ENCODE peak calls at places on chromosome 4, in five cellular contexts. V is GM23248, O is psoas muscle, K is sigmoid colon, S is endothelial cell of umbilical vein. Y is an unnamed sample.

GRCh38 chr4:3789587-3789986 is 23.4 kb downstream of the ADRA2C start:
- DNase-seq in V (no peak), O (no peak), K (no peak), S (no peak), Y (no peak)

GRCh38 chr4:118821590-118822293 is 14.2 kb downstream of the SEC24D start:
- DNase-seq in V (peak; percentile 55), O (no peak), K (no peak), S (no peak), Y (no peak)

GRCh38 chr4:102642571-102643298 is 118.0 kb downstream of the MANBA start:
- DNase-seq in V (peak; percentile 70), O (no peak), K (no peak), S (no peak), Y (no peak)

GRCh38 chr4:87525636-87526035 is 3.5 kb downstream of the SPARCL1 start:
- DNase-seq in V (no peak), O (no peak), K (peak; percentile 75), S (no peak), Y (no peak)

GRCh38 chr4:177250056-177250696 is 59.5 kb upstream of the NEIL3 start:
- DNase-seq in V (peak; percentile 79), O (peak; percentile 56), K (no peak), S (peak; percentile 65), Y (peak; percentile 69)

GRCh38 chr4:119559044-119559647 is 69.5 kb downstream of the PDE5A start:
- DNase-seq in V (peak; percentile 74), O (no peak), K (no peak), S (peak; percentile 61), Y (no peak)

GRCh38 chr4:98794565-98795205 is 134.2 kb downstream of the EIF4E start:
- DNase-seq in V (peak; percentile 70), O (no peak), K (no peak), S (no peak), Y (no peak)

GRCh38 chr4:21476753-21477152 is 471.8 kb downstream of the KCNIP4 start:
- DNase-seq in V (peak; percentile 19), O (no peak), K (no peak), S (peak; percentile 20), Y (no peak)

GRCh38 chr4:6568689-6569332 is 6.2 kb upstream of the MAN2B2 start:
- DNase-seq in V (peak; percentile 70), O (no peak), K (no peak), S (no peak), Y (no peak)

GRCh38 chr4:183831689-183832088 is 73.4 kb upstream of the STOX2 start:
- DNase-seq in V (no peak), O (no peak), K (no peak), S (no peak), Y (no peak)

GRCh38 chr4:8228319-8229250 is 29.5 kb downstream of the SH3TC1 start:
- DNase-seq in V (peak; percentile 90), O (peak; percentile 84), K (peak; percentile 86), S (peak; percentile 88), Y (no peak)

GRCh38 chr4:158068063-158068462 is 104.8 kb downstream of the GASK1B start:
- DNase-seq in V (peak; percentile 23), O (no peak), K (no peak), S (peak; percentile 48), Y (no peak)

GRCh38 chr4:164771088-164771487 is 17.2 kb downstream of the SMIM31 start:
- DNase-seq in V (peak; percentile 69), O (no peak), K (no peak), S (no peak), Y (no peak)

GRCh38 chr4:95124906-95125504 is 367.2 kb downstream of the BMPR1B start:
- DNase-seq in V (peak; percentile 82), O (no peak), K (no peak), S (peak; percentile 68), Y (no peak)
- H3K4me3 ChIP-seq in V (no peak overlapping the region), O (no peak overlapping the region), K (no peak overlapping the region), S (no peak overlapping the region), Y (no peak overlapping the region)

DNA sequence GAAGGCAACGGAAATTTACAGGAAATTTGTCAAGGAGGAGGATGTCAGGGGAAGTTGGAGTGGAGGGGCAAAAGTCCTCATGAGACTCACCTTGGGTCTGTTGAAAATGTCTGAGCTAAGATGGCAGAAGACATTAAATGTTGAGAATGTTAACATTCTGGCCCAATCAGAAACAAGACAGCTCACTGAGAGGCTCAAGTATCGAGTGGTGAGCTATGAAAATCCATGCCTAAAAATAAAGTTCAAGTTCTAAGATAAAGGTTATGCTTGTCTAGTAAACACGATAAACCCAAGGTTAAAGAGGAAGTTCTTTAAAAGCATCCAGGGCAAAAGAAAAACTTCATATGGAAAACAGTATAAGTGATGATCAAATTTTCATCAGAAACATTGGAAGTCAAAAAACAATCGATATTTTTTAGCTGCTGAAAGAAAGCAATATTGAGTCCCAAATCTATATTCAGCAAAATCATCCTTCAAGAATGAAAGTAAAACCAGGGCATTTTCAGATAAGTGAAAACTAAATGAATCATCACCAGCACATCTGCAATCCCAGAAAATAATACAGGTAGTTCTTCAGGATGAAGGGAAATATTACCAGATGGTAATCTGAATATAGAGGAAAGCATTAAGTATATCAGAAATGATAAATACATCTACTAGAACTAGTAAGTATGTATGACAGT is 462.4 kb downstream of the TLL1 start:
- DNase-seq in V (no peak), O (no peak), K (no peak), S (no peak), Y (no peak)
- H3K27ac ChIP-seq in V (no peak overlapping the region), O (no peak overlapping the region), K (no peak overlapping the region), S (no peak overlapping the region), Y (no peak overlapping the region)

DNA sequence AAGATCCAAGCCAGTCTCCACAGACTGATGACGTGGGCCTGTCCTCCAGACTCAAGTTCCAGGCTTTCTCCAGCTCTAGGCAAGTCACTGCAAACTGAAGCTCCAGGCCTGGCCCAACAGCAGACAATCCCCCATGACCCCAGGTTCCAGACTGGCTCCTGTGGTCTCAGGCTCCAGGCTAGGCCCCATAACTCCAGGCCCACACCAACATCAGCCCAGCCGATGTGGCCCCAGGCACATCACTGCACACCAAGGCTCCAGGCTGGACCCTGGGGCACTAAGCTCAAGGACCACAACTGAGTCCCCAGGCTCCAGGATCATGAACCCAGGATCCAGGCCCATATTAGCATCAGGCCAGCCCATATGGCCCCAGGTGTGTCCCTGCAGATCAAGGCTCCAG is 143.6 kb downstream of the COX7B2 start:
- DNase-seq in V (no peak), O (no peak), K (no peak), S (no peak), Y (no peak)
- H3K4me3 ChIP-seq in V (no peak overlapping the region), O (no peak overlapping the region), K (no peak overlapping the region), S (no peak overlapping the region), Y (no peak overlapping the region)

GRCh38 chr4:30716671-30717207 is 3.4 kb upstream of the PCDH7 start:
- DNase-seq in V (peak; percentile 46), O (no peak), K (no peak), S (peak; percentile 46), Y (peak; percentile 59)
- H3K27ac ChIP-seq in V (no peak overlapping the region), O (no peak overlapping the region), K (peak overlapping the region; percentile 88), S (peak overlapping the region; percentile 24), Y (peak overlapping the region; percentile 71)

DNA sequence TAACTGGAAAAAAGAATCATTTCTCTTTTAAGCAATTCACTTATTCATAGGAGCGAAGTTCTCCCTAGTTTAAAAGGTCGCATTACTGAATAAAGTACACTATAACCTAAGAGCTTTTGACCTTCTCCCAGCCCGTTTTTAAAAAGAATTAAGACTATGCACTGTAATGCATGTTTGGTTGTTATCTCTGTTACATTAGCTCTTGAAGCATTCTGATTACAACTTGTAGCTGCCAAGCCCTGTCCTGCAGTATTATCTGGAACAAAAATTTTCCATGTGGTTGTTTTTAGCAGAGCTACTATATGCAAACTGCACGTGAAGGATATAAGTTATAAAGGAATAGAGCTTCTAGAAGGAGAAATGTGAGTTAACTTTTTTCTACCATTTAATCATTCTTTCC is 8.1 kb downstream of the GAB1 start:
- DNase-seq in V (no peak), O (no peak), K (no peak), S (peak; percentile 46), Y (no peak)
- H3K4me3 ChIP-seq in V (no peak overlapping the region), O (peak overlapping the region; percentile 33), K (peak overlapping the region; percentile 2), S (no peak overlapping the region), Y (no peak overlapping the region)

GRCh38 chr4:76952631-76953587 is 3.4 kb downstream of the SEPTIN11 start:
- DNase-seq in V (peak; percentile 34), O (no peak), K (no peak), S (no peak), Y (no peak)
- H3K27ac ChIP-seq in V (peak overlapping the region; percentile 88), O (no peak overlapping the region), K (no peak overlapping the region), S (no peak overlapping the region), Y (no peak overlapping the region)

GRCh38 chr4:110055014-110055768 is 142.5 kb downstream of the EGF start:
- DNase-seq in V (peak; percentile 19), O (no peak), K (no peak), S (no peak), Y (no peak)
- H3K4me3 ChIP-seq in V (no peak overlapping the region), O (no peak overlapping the region), K (no peak overlapping the region), S (no peak overlapping the region), Y (no peak overlapping the region)

GRCh38 chr4:74206088-74206826 is 48.3 kb downstream of the MTHFD2L start:
- DNase-seq in V (peak; percentile 45), O (no peak), K (no peak), S (no peak), Y (no peak)
- H3K27ac ChIP-seq in V (peak overlapping the region; percentile 62), O (no peak overlapping the region), K (no peak overlapping the region), S (no peak overlapping the region), Y (no peak overlapping the region)

GRCh38 chr4:176065365-176066249 is at the start of gene WDR17:
- DNase-seq in V (peak; percentile 74), O (peak; percentile 88), K (peak; percentile 96), S (peak; percentile 19), Y (peak; percentile 96)
- H3K4me3 ChIP-seq in V (peak within 1 kb of the TSS; percentile 72), O (peak within 1 kb of the TSS; percentile 65), K (peak within 1 kb of the TSS; percentile 62), S (no peak within 1 kb of the TSS), Y (peak within 1 kb of the TSS; percentile 38)

DNA sequence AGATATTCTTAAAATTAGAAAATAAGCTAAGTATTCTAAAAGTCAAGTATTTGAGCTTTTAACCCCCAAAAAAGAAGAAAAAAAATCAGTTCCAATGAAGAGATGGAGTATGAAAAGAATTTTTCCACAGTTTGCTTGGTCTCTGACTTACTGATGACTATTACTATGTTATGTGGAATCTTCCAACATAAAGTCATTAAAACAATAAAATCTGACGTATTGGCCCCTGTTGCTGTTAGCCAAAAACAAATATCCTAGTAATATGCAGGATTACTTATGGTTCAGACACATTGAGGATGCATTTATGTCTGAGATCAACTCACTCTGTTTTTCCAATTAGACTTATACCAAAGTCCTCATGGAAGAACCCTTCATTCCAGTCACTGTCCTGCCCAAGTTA is 517.2 kb upstream of the ADGRL3 start:
- DNase-seq in V (peak; percentile 12), O (no peak), K (no peak), S (no peak), Y (no peak)
- H3K27ac ChIP-seq in V (peak overlapping the region; percentile 58), O (no peak overlapping the region), K (no peak overlapping the region), S (no peak overlapping the region), Y (peak overlapping the region; percentile 72)

Y was measured in aorta.